ENCODE peak calls at places on chromosome X, in eight cellular contexts. X is WTC11, Y is endothelial cell of umbilical vein, L is K562, A is A549, J is HepG2, T is HCT116, P is SK-N-SH. F is an unnamed sample.

GRCh38 chrX:39705299-39705698 is 392.5 kb downstream of the BCOR start:
- DNase-seq in X (no peak), Y (peak), L (no peak), A (peak), J (no peak), T (peak), P (no peak), F (peak)

GRCh38 chrX:136674270-136674986 is 26.5 kb downstream of the CD40LG start:
- DNase-seq in X (no peak), Y (no peak), L (no peak), A (no peak), J (no peak), T (no peak), P (no peak), F (no peak)

GRCh38 chrX:118973389-118974087 is 880 bp upstream of the LONRF3 start:
- DNase-seq in X (no peak), Y (no peak), L (no peak), A (no peak), J (no peak), T (no peak), P (peak), F (peak)

GRCh38 chrX:71543316-71543715 is 10.4 kb downstream of the OGT start:
- DNase-seq in X (no peak), Y (peak), L (no peak), A (peak), J (no peak), T (no peak), P (no peak), F (no peak)

GRCh38 chrX:114472788-114473187 is 111.1 kb upstream of the HTR2C start:
- DNase-seq in X (no peak), Y (no peak), L (no peak), A (no peak), J (no peak), T (no peak), P (no peak), F (no peak)

GRCh38 chrX:17500145-17500579 is 125.2 kb downstream of the NHS start:
- DNase-seq in X (no peak), Y (peak), L (no peak), A (peak), J (no peak), T (peak), P (no peak), F (no peak)

GRCh38 chrX:111284615-111285294 is 14.5 kb upstream of the CAPN6 start:
- DNase-seq in X (no peak), Y (no peak), L (no peak), A (no peak), J (peak), T (no peak), P (no peak), F (no peak)

GRCh38 chrX:7706032-7706431 is 136.9 kb upstream of the VCX start:
- DNase-seq in X (no peak), Y (no peak), L (no peak), A (no peak), J (no peak), T (no peak), P (no peak), F (no peak)

GRCh38 chrX:75303795-75304194 is 29.9 kb downstream of the UPRT start:
- DNase-seq in X (no peak), Y (peak), L (no peak), A (no peak), J (no peak), T (no peak), P (no peak), F (no peak)

GRCh38 chrX:45743081-45743533 is 542.4 kb upstream of the DIPK2B start:
- DNase-seq in X (peak), Y (peak), L (peak), A (peak), J (peak), T (peak), P (peak), F (peak)

GRCh38 chrX:30246769-30247489 is at the start of gene MAGEB1:
- DNase-seq in X (peak), Y (no peak), L (peak), A (no peak), J (peak), T (peak), P (peak), F (no peak)

DNA sequence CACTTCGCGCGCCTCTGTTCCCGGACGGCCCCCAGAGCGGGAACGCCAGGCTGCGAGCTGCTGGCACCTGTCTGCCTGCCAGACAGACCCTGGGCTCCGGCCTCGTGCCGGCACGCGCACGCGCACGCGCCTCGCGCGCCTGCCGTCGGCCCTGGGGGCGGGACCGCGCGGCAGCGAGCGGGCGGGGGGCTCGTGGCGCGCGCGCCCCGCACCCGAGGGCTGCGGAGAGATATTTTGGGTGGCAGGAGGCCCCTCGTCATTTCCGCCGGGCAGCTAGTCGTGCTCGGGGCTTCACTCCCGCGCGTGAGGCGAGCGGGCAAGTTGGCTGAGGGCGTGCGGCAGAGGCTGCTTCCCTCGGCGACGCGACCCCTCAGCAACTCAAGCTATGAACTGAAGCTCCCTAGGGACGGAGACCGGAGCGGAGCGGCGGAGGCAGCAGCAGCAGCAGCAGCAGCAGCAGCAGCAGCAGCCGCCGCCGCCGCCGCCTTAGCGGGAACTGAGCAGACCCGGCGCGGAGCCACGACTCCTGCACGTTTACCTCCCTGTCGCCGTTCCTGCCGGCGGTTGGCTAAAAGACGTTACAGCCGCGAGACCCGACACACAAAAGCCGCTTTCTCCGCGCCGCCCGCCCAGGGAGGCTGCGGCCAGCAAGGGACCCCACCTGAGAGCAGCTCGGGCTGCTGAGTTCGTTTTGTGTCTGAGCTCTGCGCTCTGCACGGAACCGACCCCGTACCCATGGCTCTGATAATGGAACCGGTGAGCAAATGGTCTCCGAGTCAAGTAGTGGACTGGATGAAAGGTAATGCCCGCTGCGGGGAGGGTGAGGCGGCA is at the start of gene CNKSR2:
- DNase-seq in X (peak), Y (peak), L (no peak), A (peak), J (no peak), T (no peak), P (peak), F (peak)
- TF ChIP-seq MAX in X (peak), Y (no peak), L (no peak), A (peak), J (no peak), T (no peak), P (no peak), F (no peak)

DNA sequence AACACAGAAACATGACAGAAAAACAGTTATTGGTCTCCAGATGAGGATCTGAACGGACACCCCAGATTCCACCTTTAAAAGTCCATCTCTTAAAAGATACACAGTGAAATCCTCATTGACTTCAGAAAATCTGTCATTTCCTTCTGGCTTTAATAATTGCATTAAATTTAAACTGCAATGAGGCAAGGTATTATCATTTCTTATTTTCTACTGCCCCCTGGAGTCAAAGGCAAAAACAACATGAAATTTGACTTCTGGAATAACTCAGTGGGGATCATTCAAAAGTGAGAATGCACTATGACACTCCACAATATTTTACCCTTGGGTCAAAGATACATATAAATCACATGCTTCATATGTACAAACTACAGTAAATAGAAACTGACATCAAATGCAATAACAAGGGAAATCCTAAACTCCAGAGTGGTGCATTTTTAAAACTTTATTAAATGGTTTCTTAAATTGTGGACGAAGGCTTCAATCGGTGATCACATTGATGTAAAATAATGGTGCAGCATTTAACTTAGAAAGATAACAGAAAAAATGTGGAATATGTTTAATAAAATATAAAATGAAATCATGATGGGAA is 56.4 kb upstream of the SPANXN1 start:
- DNase-seq in X (no peak), Y (no peak), L (no peak), A (no peak), J (peak), T (no peak), P (peak), F (peak)
- TF ChIP-seq MAX in X (no peak), Y (no peak), L (no peak), A (no peak), J (no peak), T (no peak), P (no peak), F (no peak)

GRCh38 chrX:16223385-16223784 is 56.1 kb downstream of the MAGEB17 start:
- DNase-seq in X (no peak), Y (no peak), L (no peak), A (no peak), J (no peak), T (no peak), P (no peak), F (no peak)

GRCh38 chrX:16222123-16222522 is 54.8 kb downstream of the MAGEB17 start:
- DNase-seq in X (no peak), Y (no peak), L (no peak), A (no peak), J (no peak), T (no peak), P (no peak), F (no peak)
- TF ChIP-seq MAX in X (no peak), Y (no peak), L (no peak), A (no peak), J (no peak), T (no peak), P (no peak), F (no peak)

GRCh38 chrX:124940536-124940935 is 379.1 kb upstream of the TEX13C start:
- DNase-seq in X (no peak), Y (no peak), L (no peak), A (no peak), J (no peak), T (no peak), P (no peak), F (no peak)

DNA sequence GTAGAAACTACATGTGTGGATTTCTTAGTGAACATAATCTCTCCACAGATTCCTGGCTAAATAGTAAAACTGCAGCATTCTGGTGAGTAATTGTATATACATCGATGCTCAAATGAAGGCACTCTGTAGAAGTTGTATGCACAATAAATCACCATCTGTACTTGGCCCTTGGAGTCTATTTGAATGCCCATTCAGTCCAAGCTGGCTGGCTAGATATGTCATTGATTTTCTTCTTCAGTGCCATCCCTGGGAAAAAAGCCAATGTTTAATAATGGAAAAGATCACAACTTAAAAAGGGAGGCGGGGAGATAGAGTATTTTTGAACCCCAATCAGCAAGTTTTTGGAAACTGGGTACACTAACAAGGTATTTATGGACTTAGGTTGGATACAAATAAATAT is 381.0 kb upstream of the TEX13C start:
- DNase-seq in X (no peak), Y (no peak), L (no peak), A (no peak), J (no peak), T (no peak), P (no peak), F (no peak)
- TF ChIP-seq MAX in X (no peak), Y (no peak), L (no peak), A (no peak), J (no peak), T (no peak), P (no peak), F (no peak)

GRCh38 chrX:9315086-9315485 is 149.8 kb upstream of the TBL1X start:
- DNase-seq in X (no peak), Y (no peak), L (no peak), A (no peak), J (no peak), T (no peak), P (no peak), F (no peak)

GRCh38 chrX:9310596-9310995 is 154.3 kb upstream of the TBL1X start:
- DNase-seq in X (no peak), Y (no peak), L (no peak), A (no peak), J (no peak), T (no peak), P (no peak), F (no peak)

GRCh38 chrX:9308426-9308825 is 156.4 kb upstream of the TBL1X start:
- DNase-seq in X (no peak), Y (no peak), L (no peak), A (no peak), J (no peak), T (no peak), P (no peak), F (no peak)

GRCh38 chrX:9312922-9313867 is 151.7 kb upstream of the TBL1X start:
- DNase-seq in X (peak), Y (peak), L (peak), A (peak), J (peak), T (peak), P (peak), F (peak)

DNA sequence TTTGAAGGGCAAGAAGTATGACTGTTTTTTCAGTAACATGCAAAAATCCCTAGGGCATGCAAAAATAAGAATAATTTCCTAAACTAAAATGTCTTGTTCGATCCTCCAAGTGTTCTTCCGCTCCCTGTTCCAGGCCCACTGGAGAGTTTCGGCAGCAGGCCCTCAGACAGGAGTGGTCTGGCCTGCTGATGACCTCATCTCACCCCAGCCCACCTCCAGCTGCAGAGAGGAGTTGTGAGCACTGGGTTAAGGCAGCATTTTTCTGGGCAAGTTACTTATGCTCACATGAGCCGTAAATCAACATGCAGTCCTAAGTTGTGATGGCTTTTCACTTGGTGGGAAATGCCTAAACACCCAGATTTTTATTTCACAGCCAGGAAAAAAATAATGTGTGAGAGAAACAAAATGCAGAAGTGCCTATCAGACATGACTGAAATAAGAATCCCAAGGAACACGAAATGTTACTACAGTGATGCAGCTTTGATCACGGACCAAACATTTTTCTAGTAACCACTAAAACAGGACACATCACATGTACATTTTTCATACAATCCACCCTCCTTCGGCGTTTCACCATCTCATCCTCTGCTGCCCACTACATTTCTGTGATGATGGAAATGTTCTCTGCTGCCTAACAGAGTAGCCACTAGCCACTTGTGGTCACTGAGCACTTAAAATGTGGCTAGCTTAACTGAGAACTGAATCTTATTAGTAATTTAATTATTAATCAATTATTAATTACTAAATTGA is 153.3 kb upstream of the TBL1X start:
- DNase-seq in X (no peak), Y (no peak), L (no peak), A (no peak), J (no peak), T (no peak), P (no peak), F (no peak)
- TF ChIP-seq MAX in X (no peak), Y (no peak), L (no peak), A (no peak), J (no peak), T (no peak), P (no peak), F (no peak)

GRCh38 chrX:69238960-69239231 is 73.6 kb upstream of the PJA1 start:
- DNase-seq in X (no peak), Y (no peak), L (no peak), A (no peak), J (no peak), T (no peak), P (no peak), F (no peak)

GRCh38 chrX:69238153-69238959 is 73.1 kb upstream of the PJA1 start:
- DNase-seq in X (no peak), Y (no peak), L (no peak), A (no peak), J (no peak), T (no peak), P (peak), F (no peak)

GRCh38 chrX:69234624-69235023 is 69.4 kb upstream of the PJA1 start:
- DNase-seq in X (no peak), Y (no peak), L (no peak), A (no peak), J (no peak), T (no peak), P (no peak), F (no peak)

GRCh38 chrX:69237228-69237627 is 72.0 kb upstream of the PJA1 start:
- DNase-seq in X (no peak), Y (no peak), L (no peak), A (no peak), J (no peak), T (no peak), P (no peak), F (no peak)

GRCh38 chrX:69236641-69237040 is 71.4 kb upstream of the PJA1 start:
- DNase-seq in X (no peak), Y (no peak), L (no peak), A (no peak), J (no peak), T (no peak), P (no peak), F (no peak)
- TF ChIP-seq MAX in X (no peak), Y (no peak), L (no peak), A (no peak), J (no peak), T (no peak), P (no peak), F (no peak)

DNA sequence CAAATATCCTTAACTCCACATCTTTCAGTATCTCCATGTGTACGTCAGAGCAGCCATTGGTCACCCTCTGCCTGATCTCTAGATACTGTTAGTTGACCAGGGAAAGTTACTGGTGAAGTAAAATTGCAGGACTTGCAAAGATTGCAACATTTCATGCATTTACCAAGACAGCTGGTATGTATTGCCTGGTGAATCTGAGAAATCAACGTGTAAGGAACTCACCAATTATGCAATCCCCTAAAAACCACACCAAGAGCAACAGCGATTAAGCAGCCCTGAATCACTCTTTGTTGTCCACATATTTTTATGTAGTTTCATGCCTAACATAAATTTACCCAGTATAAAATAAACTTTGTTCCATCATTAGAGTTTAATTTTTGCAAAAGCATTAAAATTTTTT is 271.2 kb downstream of the NLGN4X start:
- DNase-seq in X (no peak), Y (no peak), L (no peak), A (no peak), J (no peak), T (no peak), P (no peak), F (peak)
- TF ChIP-seq MAX in X (no peak), Y (no peak), L (no peak), A (no peak), J (no peak), T (no peak), P (no peak), F (no peak)

DNA sequence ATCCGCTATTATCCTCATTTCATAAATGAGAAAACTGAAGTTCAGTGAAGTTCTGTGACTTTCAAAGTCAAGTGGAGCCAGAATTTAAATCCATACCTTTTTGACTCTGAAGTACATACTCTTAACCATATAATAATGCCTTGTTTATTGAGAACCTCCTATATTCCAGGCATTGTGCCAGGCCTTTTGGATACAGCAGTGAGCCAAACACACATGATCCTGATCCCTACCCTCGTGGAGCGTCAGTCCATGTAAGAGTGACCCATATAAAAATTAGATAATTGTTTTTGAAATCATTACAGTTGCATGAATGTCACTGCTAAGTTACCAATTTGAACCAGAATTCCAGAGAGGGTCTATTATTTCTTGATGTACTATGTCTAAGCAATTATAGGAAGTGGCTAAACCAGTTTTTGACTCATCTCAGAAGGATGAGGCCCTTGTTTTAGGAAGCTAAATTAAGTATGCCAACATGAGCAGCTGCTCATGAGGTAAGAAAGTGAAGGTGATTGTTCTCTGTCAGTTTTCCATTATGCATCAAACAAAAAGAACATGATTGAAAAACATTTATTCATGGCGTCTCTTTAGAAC is 289.5 kb downstream of the GLUD2 start:
- DNase-seq in X (no peak), Y (no peak), L (no peak), A (no peak), J (no peak), T (peak), P (no peak), F (no peak)
- TF ChIP-seq MAX in X (no peak), Y (no peak), L (no peak), A (no peak), J (no peak), T (no peak), P (no peak), F (no peak)